ENCODE peak calls at places on chromosomes 7 and 10, in nine cellular contexts. I is SK-N-SH; Q is mucosa of descending colon; P is PC-9; C is neural crest cell; J is CD4-positive, alpha-beta T cell; X is nephron progenitor cell; F is endothelial cell of umbilical vein; M is astrocyte of the spinal cord. D is an unnamed sample.

GRCh38 chr7:80257751-80258150 is 123.1 kb downstream of the GNAI1 start:
- DNase-seq in I (no peak), F (no peak), M (no peak), P (no peak), Q (no peak), J (no peak), C (no peak), X (no peak), D (no peak)

GRCh38 chr10:111203615-111204014 is 126.8 kb downstream of the ADRA2A start:
- DNase-seq in X (no peak), F (no peak), M (no peak), I (no peak), J (no peak), C (no peak), Q (no peak), P (no peak), D (no peak)

GRCh38 chr10:17348111-17349008 is 106.0 kb downstream of the ST8SIA6 start:
- DNase-seq in M (peak; percentile 88), Q (peak; percentile 5), F (peak; percentile 56), X (no peak), I (peak; percentile 61), C (no peak), J (no peak), P (peak; percentile 85), D (no peak)

GRCh38 chr7:116327751-116328150 is 117.4 kb downstream of the TES start:
- DNase-seq in J (no peak), F (peak; percentile 97), Q (no peak), X (no peak), C (no peak), M (peak; percentile 96), I (no peak), P (no peak), D (no peak)

GRCh38 chr7:147858421-147858820 is 732.1 kb upstream of the C7orf33 start:
- DNase-seq in P (no peak), Q (no peak), J (no peak), X (no peak), F (no peak), I (no peak), M (no peak), C (no peak), D (no peak)

GRCh38 chr10:133445751-133446708 is 7.7 kb upstream of the SCART1 start:
- DNase-seq in P (no peak), F (no peak), C (no peak), M (no peak), I (no peak), Q (no peak), X (no peak), J (no peak), D (no peak)

GRCh38 chr10:24952701-24953349 is 419 bp upstream of the PRTFDC1 start:
- DNase-seq in F (peak; percentile 31), Q (peak; percentile 48), P (no peak), J (peak; percentile 59), M (no peak), I (peak; percentile 87), C (peak; percentile 62), X (peak; percentile 76), D (no peak)

GRCh38 chr10:133307776-133308430 is 769 bp downstream of the TUBGCP2 start:
- DNase-seq in Q (peak; percentile 98), P (peak; percentile 65), X (peak; percentile 75), F (peak; percentile 77), I (peak; percentile 69), M (peak; percentile 72), J (peak; percentile 83), C (peak; percentile 37), D (peak; percentile 78)

GRCh38 chr10:47372726-47373125 is 11.4 kb downstream of the ZNF488 start:
- DNase-seq in Q (no peak), J (no peak), X (no peak), F (no peak), I (peak; percentile 10), P (no peak), C (no peak), M (no peak), D (peak; percentile 21)

GRCh38 chr7:13742126-13742525 is 247.3 kb downstream of the ETV1 start:
- DNase-seq in F (no peak), J (no peak), Q (no peak), C (no peak), M (peak; percentile 76), X (no peak), I (no peak), P (peak; percentile 63), D (no peak)

GRCh38 chr7:131123991-131124629 is 203.6 kb upstream of the MKLN1 start:
- DNase-seq in Q (peak; percentile 19), X (no peak), P (no peak), M (no peak), F (no peak), I (no peak), J (no peak), C (no peak), D (no peak)

DNA sequence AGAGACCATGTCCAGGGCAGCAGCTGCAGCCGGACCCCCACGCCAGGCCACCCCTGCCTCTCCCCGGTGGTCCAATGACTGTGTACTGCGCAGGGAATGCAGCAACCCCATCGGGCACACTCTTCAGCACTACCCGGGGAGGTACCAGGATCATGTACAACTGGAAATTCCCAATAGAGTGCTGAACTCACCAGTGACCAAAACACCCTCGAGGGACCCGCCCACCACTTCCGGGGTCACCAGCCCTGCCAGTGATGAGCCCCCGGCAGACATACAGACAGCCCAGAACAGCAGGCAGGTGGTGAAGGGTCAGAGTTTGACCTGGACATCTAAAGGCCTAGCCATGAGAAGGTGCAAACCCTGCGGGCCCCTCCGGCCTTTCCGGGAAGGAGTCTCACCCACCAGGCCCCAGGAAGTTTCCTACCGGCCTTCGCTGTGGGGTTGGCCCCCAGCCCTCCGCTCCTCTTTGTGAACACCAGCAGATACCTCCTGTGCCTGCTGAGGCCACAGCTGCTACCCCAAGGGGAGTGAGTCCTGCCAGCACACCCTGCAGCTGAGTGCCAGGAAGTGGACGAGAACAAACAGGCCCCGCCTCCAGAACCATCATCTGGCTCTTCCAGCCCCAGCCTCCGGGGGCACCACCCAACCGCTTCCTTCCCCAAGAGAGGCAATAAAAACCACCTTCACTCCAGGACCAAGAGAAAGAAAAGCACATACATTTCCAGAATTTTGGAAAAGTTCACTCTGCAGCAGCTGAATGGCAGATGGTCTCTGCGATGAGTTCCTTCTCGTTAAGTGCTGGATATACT is 5.0 kb upstream of the ANKRD61 start:
- DNase-seq in M (peak; percentile 29), F (peak; percentile 18), Q (peak; percentile 90), P (no peak), I (peak; percentile 73), C (peak; percentile 6), X (peak; percentile 12), J (peak; percentile 65), D (peak; percentile 74)
- TF ChIP-seq CTCF in M (peak; percentile 24), F (no peak), Q (no peak), P (peak; percentile 57), I (peak; percentile 53), C (peak; percentile 44), X (no peak), J (peak; percentile 49), D (peak; percentile 41)

GRCh38 chr10:12799144-12799543 is 202.4 kb downstream of the CCDC3 start:
- DNase-seq in M (no peak), C (no peak), F (no peak), I (no peak), X (no peak), J (no peak), P (no peak), Q (no peak), D (no peak)

GRCh38 chr10:12799746-12800145 is 201.8 kb downstream of the CCDC3 start:
- DNase-seq in F (no peak), I (no peak), M (no peak), X (no peak), Q (no peak), J (no peak), C (no peak), P (no peak), D (no peak)

GRCh38 chr10:12801214-12802087 is 200.1 kb downstream of the CCDC3 start:
- DNase-seq in Q (no peak), X (no peak), C (no peak), P (no peak), F (peak; percentile 44), M (no peak), I (no peak), J (no peak), D (no peak)

GRCh38 chr10:12797471-12798262 is 203.8 kb downstream of the CCDC3 start:
- DNase-seq in J (no peak), P (no peak), C (no peak), M (peak; percentile 28), Q (no peak), I (no peak), X (no peak), F (no peak), D (no peak)

GRCh38 chr10:12800302-12800701 is 201.2 kb downstream of the CCDC3 start:
- DNase-seq in I (no peak), P (no peak), J (no peak), Q (no peak), M (no peak), F (peak; percentile 8), X (no peak), C (no peak), D (no peak)
- TF ChIP-seq CTCF in I (peak; percentile 30), P (peak; percentile 43), J (no peak), Q (no peak), M (no peak), F (no peak), X (peak; percentile 36), C (no peak), D (no peak)

GRCh38 chr10:115171392-115171960 is 78.3 kb downstream of the ATRNL1 start:
- DNase-seq in J (no peak), Q (no peak), I (peak; percentile 3), C (no peak), M (peak; percentile 22), P (no peak), F (peak; percentile 16), X (no peak), D (no peak)
- TF ChIP-seq CTCF in J (no peak), Q (no peak), I (peak; percentile 68), C (peak; percentile 73), M (peak; percentile 25), P (peak; percentile 62), F (peak; percentile 19), X (peak; percentile 59), D (peak; percentile 71)

GRCh38 chr10:36542493-36542892 is 582.9 kb upstream of the ANKRD30A start:
- DNase-seq in J (no peak), I (peak; percentile 28), M (no peak), P (no peak), X (no peak), C (no peak), Q (no peak), F (peak; percentile 37), D (no peak)

DNA sequence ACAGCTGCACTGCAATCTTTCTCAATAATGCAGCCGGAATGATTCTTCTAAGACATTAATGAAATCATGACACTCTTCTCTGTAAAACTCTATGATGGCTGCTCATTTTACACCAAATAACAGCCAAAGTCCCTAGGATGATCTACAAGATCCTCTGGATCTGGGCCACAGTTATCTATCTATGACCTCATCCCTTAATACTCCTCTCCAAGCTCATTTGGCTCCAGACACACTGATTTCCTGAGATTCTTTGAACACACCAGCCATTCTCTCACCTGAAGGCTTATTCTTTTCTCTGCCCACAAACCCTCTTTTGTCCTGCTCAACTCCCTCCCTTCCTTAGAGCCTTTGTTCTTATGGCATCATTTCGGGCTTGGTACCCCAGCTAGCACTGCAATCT is 577.4 kb upstream of the ANKRD30A start:
- DNase-seq in X (no peak), P (no peak), Q (no peak), F (no peak), I (no peak), M (no peak), J (no peak), C (no peak), D (no peak)
- TF ChIP-seq CTCF in X (no peak), P (no peak), Q (no peak), F (no peak), I (no peak), M (no peak), J (no peak), C (no peak), D (no peak)

D was measured in CD14-positive monocyte.